ENCODE peak calls at places on chromosomes 13 and 19, in five cellular contexts. G is GM13977; K is activated CD4-positive, CD25-positive, alpha-beta regulatory T cell; Y is sciatic nerve; S is H4. O is an unnamed sample.

GRCh38 chr13:111177081-111177711 is 62.1 kb downstream of the ARHGEF7 start:
- DNase-seq in G (no peak), K (no peak), Y (peak), S (no peak), O (no peak)

GRCh38 chr19:4061178-4061682 is 5.5 kb downstream of the ZBTB7A start:
- DNase-seq in G (no peak), K (no peak), Y (peak), S (no peak), O (no peak)

GRCh38 chr13:50919291-50919690 is 9.7 kb downstream of the RNASEH2B start:
- DNase-seq in G (no peak), K (no peak), Y (no peak), S (no peak), O (no peak)

GRCh38 chr19:19106061-19106551 is 32.2 kb downstream of the TMEM161A start:
- DNase-seq in G (no peak), K (no peak), Y (no peak), S (no peak), O (no peak)

GRCh38 chr19:9640956-9641355 is 19.9 kb upstream of the ZNF561 start:
- DNase-seq in G (no peak), K (no peak), Y (no peak), S (no peak), O (no peak)

GRCh38 chr19:14561832-14562351 is 10.0 kb downstream of the NDUFB7 start:
- DNase-seq in G (peak), K (no peak), Y (no peak), S (peak), O (peak)

GRCh38 chr19:46951236-46951986 is 68.2 kb upstream of the NPAS1 start:
- DNase-seq in G (no peak), K (no peak), Y (no peak), S (peak), O (no peak)

GRCh38 chr19:31110331-31110730 is 238.9 kb downstream of the TSHZ3 start:
- DNase-seq in G (no peak), K (no peak), Y (no peak), S (peak), O (no peak)

GRCh38 chr13:89239361-89240127 is 1568.4 kb downstream of the SLITRK5 start:
- DNase-seq in G (no peak), K (no peak), Y (no peak), S (no peak), O (no peak)

GRCh38 chr19:18379803-18380747 is 5.9 kb upstream of the GDF15 start:
- DNase-seq in G (no peak), K (no peak), Y (peak), S (peak), O (no peak)

GRCh38 chr13:96551540-96551939 is 442.7 kb downstream of the OXGR1 start:
- DNase-seq in G (no peak), K (no peak), Y (no peak), S (peak), O (no peak)

GRCh38 chr19:57978586-57979289 is 4.4 kb upstream of the C19orf18 start:
- DNase-seq in G (no peak), K (no peak), Y (no peak), S (no peak), O (no peak)

GRCh38 chr19:280541-281007 is 10.6 kb downstream of the PLPP2 start:
- DNase-seq in G (no peak), K (no peak), Y (no peak), S (no peak), O (no peak)

GRCh38 chr13:71118779-71119364 is 748.1 kb downstream of the DACH1 start:
- DNase-seq in G (no peak), K (no peak), Y (no peak), S (no peak), O (no peak)

GRCh38 chr19:1408300-1409203 is 1.2 kb downstream of the DAZAP1 start:
- DNase-seq in G (peak), K (peak), Y (no peak), S (no peak), O (peak)

GRCh38 chr19:9850235-9850959 is 15.3 kb downstream of the PIN1 start:
- DNase-seq in G (peak), K (no peak), Y (no peak), S (no peak), O (no peak)

GRCh38 chr19:18156841-18157464 is 4.0 kb downstream of the PIK3R2 start:
- DNase-seq in G (no peak), K (no peak), Y (peak), S (peak), O (no peak)

GRCh38 chr19:14023404-14024235 is 4.3 kb upstream of the RLN3 start:
- DNase-seq in G (no peak), K (no peak), Y (no peak), S (peak), O (peak)

GRCh38 chr13:67574320-67575233 is 344.4 kb upstream of the PCDH9 start:
- DNase-seq in G (no peak), K (no peak), Y (no peak), S (peak), O (no peak)

GRCh38 chr13:33968520-33969507 is 150.9 kb downstream of the RFC3 start:
- DNase-seq in G (no peak), K (no peak), Y (no peak), S (no peak), O (no peak)

GRCh38 chr13:99974296-99974938 is 2.9 kb upstream of the ZIC5 start:
- DNase-seq in G (no peak), K (no peak), Y (peak), S (no peak), O (no peak)

GRCh38 chr13:50129923-50130685 is 114.9 kb downstream of the KCNRG start:
- DNase-seq in G (no peak), K (no peak), Y (peak), S (no peak), O (peak)

GRCh38 chr19:49614096-49614857 is 23.3 kb downstream of the PRR12 start:
- DNase-seq in G (peak), K (no peak), Y (no peak), S (peak), O (no peak)

GRCh38 chr19:56133858-56134654 is 7.0 kb upstream of the ZNF444 start:
- DNase-seq in G (peak), K (no peak), Y (no peak), S (no peak), O (peak)

GRCh38 chr13:113588394-113589111 is 4.0 kb downstream of the TFDP1 start:
- DNase-seq in G (no peak), K (no peak), Y (no peak), S (no peak), O (no peak)

GRCh38 chr19:58372311-58373133 is 8.3 kb downstream of the ZNF837 start:
- DNase-seq in G (no peak), K (no peak), Y (no peak), S (no peak), O (no peak)

GRCh38 chr13:91909617-91910016 is 511.2 kb downstream of the GPC5 start:
- DNase-seq in G (no peak), K (no peak), Y (no peak), S (no peak), O (no peak)

GRCh38 chr19:31781542-31781941 is 432.3 kb upstream of the TSHZ3 start:
- DNase-seq in G (no peak), K (no peak), Y (no peak), S (no peak), O (no peak)

GRCh38 chr19:52269338-52270261 is at the start of gene ZNF766:
- DNase-seq in G (peak), K (peak), Y (peak), S (peak), O (peak)

GRCh38 chr19:16327911-16328823 is 3.5 kb downstream of the KLF2 start:
- DNase-seq in G (peak), K (no peak), Y (peak), S (peak), O (peak)

GRCh38 chr19:9914315-9915207 is 21.8 kb downstream of the OLFM2 start:
- DNase-seq in G (peak), K (peak), Y (peak), S (peak), O (peak)

GRCh38 chr13:105665284-105665683 is 870.2 kb downstream of the EFNB2 start:
- DNase-seq in G (no peak), K (no peak), Y (no peak), S (peak), O (no peak)

GRCh38 chr19:35797663-35798062 is 15.0 kb downstream of the PRODH2 start:
- DNase-seq in G (no peak), K (no peak), Y (no peak), S (no peak), O (no peak)

GRCh38 chr13:97302611-97303010 is 80.5 kb downstream of the MBNL2 start:
- DNase-seq in G (no peak), K (no peak), Y (no peak), S (no peak), O (no peak)

GRCh38 chr13:66933527-66933926 is 296.6 kb downstream of the PCDH9 start:
- DNase-seq in G (no peak), K (no peak), Y (no peak), S (no peak), O (no peak)

O was measured in GM20000.